ENCODE peak calls at places on chromosomes 2 and 18, in four cellular contexts. J is stomach; K is stimulated activated CD4-positive, alpha-beta T cell treated with anti-CD3 and anti-CD28 coated beads, Interleukin-2, amount 100 ng/mL, for 48 hours; P is tibial nerve. S is an unnamed sample.

GRCh38 chr2:96819101-96819875 is 3.2 kb downstream of the CNNM3 start:
- DNase-seq in P (no peak), J (peak; percentile 89), K (no peak), S (no peak)

GRCh38 chr2:21020031-21020667 is 23.7 kb downstream of the APOB start:
- DNase-seq in K (no peak), P (no peak), J (no peak), S (no peak)

GRCh38 chr2:204280239-204280638 is 265.0 kb upstream of the PARD3B start:
- DNase-seq in K (no peak), P (no peak), J (no peak), S (no peak)

GRCh38 chr2:127231130-127231865 is 11.2 kb upstream of the CYP27C1 start:
- DNase-seq in K (no peak), J (no peak), P (no peak), S (no peak)

GRCh38 chr2:9638532-9638931 is 7.7 kb upstream of the YWHAQ start:
- DNase-seq in K (no peak), J (peak; percentile 53), P (peak; percentile 68), S (peak; percentile 90)

GRCh38 chr2:201182650-201183372 is at the start of gene CASP10:
- DNase-seq in K (no peak), P (no peak), J (peak; percentile 42), S (no peak)

GRCh38 chr2:163640542-163641195 is 95.1 kb downstream of the FIGN start:
- DNase-seq in P (no peak), J (no peak), K (no peak), S (no peak)

GRCh38 chr2:111705711-111706323 is 178.2 kb downstream of the ANAPC1 start:
- DNase-seq in K (peak; percentile 44), J (no peak), P (no peak), S (peak; percentile 53)

GRCh38 chr2:222548997-222549396 is 106.9 kb downstream of the FARSB start:
- DNase-seq in P (no peak), J (no peak), K (no peak), S (no peak)

GRCh38 chr18:45688834-45689233 is 35.1 kb upstream of the SLC14A1 start:
- DNase-seq in P (no peak), J (no peak), K (no peak), S (no peak)

GRCh38 chr2:99811544-99811943 is 321.7 kb upstream of the REV1 start:
- DNase-seq in K (no peak), P (no peak), J (no peak), S (no peak)

GRCh38 chr18:44731866-44732555 is 51.3 kb downstream of the SETBP1 start:
- DNase-seq in P (no peak), J (no peak), K (no peak), S (no peak)

GRCh38 chr2:174654429-174654941 is 56.9 kb upstream of the WIPF1 start:
- DNase-seq in P (no peak), K (no peak), J (no peak), S (no peak)

GRCh38 chr2:152407204-152407721 is 72.3 kb downstream of the FMNL2 start:
- DNase-seq in J (no peak), P (peak; percentile 31), K (no peak), S (peak; percentile 41)

GRCh38 chr2:197500503-197501179 is 462 bp downstream of the HSPE1 start:
- DNase-seq in P (no peak), J (no peak), K (no peak), S (no peak)

GRCh38 chr2:219475697-219476604 is 22.7 kb upstream of the GMPPA start:
- DNase-seq in P (peak; percentile 49), K (peak; percentile 72), J (peak; percentile 80), S (peak; percentile 80)

GRCh38 chr2:182589121-182589520 is 126.9 kb upstream of the DNAJC10 start:
- DNase-seq in P (no peak), K (no peak), J (no peak), S (no peak)

GRCh38 chr2:217167531-217167930 is 307.7 kb upstream of the TNP1 start:
- DNase-seq in K (no peak), P (no peak), J (no peak), S (no peak)

GRCh38 chr2:1782514-1782913 is 38.2 kb upstream of the PXDN start:
- DNase-seq in P (no peak), K (no peak), J (peak; percentile 21), S (no peak)

GRCh38 chr18:13141209-13141608 is 77.4 kb upstream of the LDLRAD4 start:
- DNase-seq in K (no peak), J (no peak), P (no peak), S (no peak)

GRCh38 chr2:38115216-38116012 is 39.5 kb upstream of the CYP1B1 start:
- DNase-seq in K (peak; percentile 78), J (peak; percentile 86), P (peak; percentile 82), S (peak; percentile 78)

GRCh38 chr18:78514910-78515670 is 464.5 kb upstream of the SALL3 start:
- DNase-seq in J (peak; percentile 16), P (no peak), K (no peak), S (no peak)

GRCh38 chr2:231683292-231683898 is 24.9 kb upstream of the PTMA start:
- DNase-seq in P (no peak), K (no peak), J (no peak), S (no peak)

GRCh38 chr18:58186258-58186948 is 142.4 kb downstream of the NEDD4L start:
- DNase-seq in J (peak; percentile 65), P (no peak), K (no peak), S (no peak)

GRCh38 chr18:53147472-53147871 is 807.5 kb downstream of the DCC start:
- DNase-seq in J (no peak), K (no peak), P (no peak), S (no peak)

GRCh38 chr2:112712903-112713584 is 7.8 kb upstream of the NT5DC4 start:
- DNase-seq in K (peak; percentile 60), P (no peak), J (no peak), S (no peak)

GRCh38 chr18:8163287-8163959 is 445.8 kb upstream of the RAB12 start:
- DNase-seq in P (no peak), K (no peak), J (no peak), S (no peak)

GRCh38 chr2:41716497-41716896 is 331.3 kb upstream of the PKDCC start:
- DNase-seq in P (no peak), J (no peak), K (no peak), S (no peak)

GRCh38 chr2:231800493-231801091 is 14.3 kb downstream of the COPS7B start:
- DNase-seq in P (no peak), K (peak; percentile 56), J (peak; percentile 50), S (no peak)

GRCh38 chr2:11343626-11344341 is 652 bp downstream of the ROCK2 start:
- DNase-seq in P (no peak), K (peak; percentile 16), J (peak; percentile 32), S (peak; percentile 79)

GRCh38 chr2:24040511-24040910 is 6.7 kb downstream of the WDCP start:
- DNase-seq in J (no peak), K (no peak), P (no peak), S (no peak)

GRCh38 chr2:231679131-231679530 is 29.2 kb upstream of the PTMA start:
- DNase-seq in J (no peak), K (no peak), P (no peak), S (no peak)

GRCh38 chr2:70247364-70248144 is 874 bp downstream of the TIA1 start:
- DNase-seq in K (no peak), P (no peak), J (no peak), S (no peak)

GRCh38 chr2:10658041-10658913 is 31.5 kb downstream of the NOL10 start:
- DNase-seq in K (no peak), J (no peak), P (no peak), S (no peak)

GRCh38 chr2:74014813-74015212 is 30.1 kb downstream of the TET3 start:
- DNase-seq in J (no peak), P (no peak), K (no peak), S (no peak)

GRCh38 chr2:143229952-143230351 is 100.7 kb downstream of the ARHGAP15 start:
- DNase-seq in J (no peak), K (no peak), P (no peak), S (no peak)